ENCODE peak calls at places on chromosomes 16 and 17, in five cellular contexts. H is CD4-positive, CD25-positive, alpha-beta regulatory T cell; Z is NT2/D1; Y is cardiac muscle cell; W is spleen. B is an unnamed sample.

GRCh38 chr16:60605176-60605575 is 1431.1 kb downstream of the CDH8 start:
- DNase-seq in H (no peak), Z (no peak), Y (no peak), W (no peak), B (no peak)

GRCh38 chr16:67187175-67187900 is 2.6 kb downstream of the EXOC3L1 start:
- DNase-seq in H (no peak), Z (no peak), Y (no peak), W (no peak), B (no peak)

GRCh38 chr17:82193520-82194236 is 19.0 kb downstream of the CCDC57 start:
- DNase-seq in H (no peak), Z (no peak), Y (no peak), W (no peak), B (no peak)

GRCh38 chr16:11354733-11355574 is 9.7 kb downstream of the RMI2 start:
- DNase-seq in H (peak; percentile 65), Z (no peak), Y (no peak), W (peak; percentile 88), B (peak; percentile 47)

GRCh38 chr17:65401581-65401980 is 159.9 kb downstream of the AXIN2 start:
- DNase-seq in H (no peak), Z (no peak), Y (no peak), W (no peak), B (no peak)

GRCh38 chr17:80388175-80388574 is 26.8 kb upstream of the ENDOV start:
- DNase-seq in H (no peak), Z (no peak), Y (no peak), W (no peak), B (no peak)

GRCh38 chr16:5015351-5015750 is 18.4 kb downstream of the NAGPA start:
- DNase-seq in H (no peak), Z (no peak), Y (no peak), W (no peak), B (peak; percentile 49)

GRCh38 chr17:57284984-57285646 is 28.8 kb downstream of the MSI2 start:
- DNase-seq in H (no peak), Z (peak; percentile 56), Y (no peak), W (peak; percentile 80), B (peak; percentile 88)

GRCh38 chr17:41539979-41540701 is 12.0 kb upstream of the KRT19 start:
- DNase-seq in H (no peak), Z (no peak), Y (no peak), W (peak; percentile 37), B (no peak)

GRCh38 chr16:89120281-89120680 is 26.6 kb downstream of the ACSF3 start:
- DNase-seq in H (no peak), Z (no peak), Y (no peak), W (peak; percentile 58), B (no peak)

GRCh38 chr16:709651-710499 is 4.3 kb upstream of the FBXL16 start:
- DNase-seq in H (no peak), Z (peak; percentile 80), Y (peak; percentile 91), W (no peak), B (peak; percentile 71)

GRCh38 chr16:47939690-47940089 is 216.1 kb downstream of the ABCC12 start:
- DNase-seq in H (no peak), Z (no peak), Y (no peak), W (no peak), B (no peak)

GRCh38 chr17:63113167-63113566 is 147.1 kb downstream of the TANC2 start:
- DNase-seq in H (no peak), Z (no peak), Y (no peak), W (no peak), B (no peak)

GRCh38 chr16:66677836-66678235 is 18.7 kb downstream of the CMTM4 start:
- DNase-seq in H (no peak), Z (no peak), Y (no peak), W (no peak), B (no peak)

GRCh38 chr17:48429156-48429555 is 858 bp downstream of the SKAP1 start:
- DNase-seq in H (peak; percentile 30), Z (no peak), Y (no peak), W (no peak), B (no peak)

GRCh38 chr17:36183001-36183810 is 6.8 kb upstream of the TBC1D3B start:
- DNase-seq in H (no peak), Z (peak; percentile 43), Y (peak; percentile 86), W (peak; percentile 91), B (peak; percentile 70)

GRCh38 chr16:89822188-89823086 is 5.8 kb upstream of the SPIRE2 start:
- DNase-seq in H (no peak), Z (no peak), Y (peak; percentile 43), W (no peak), B (no peak)

GRCh38 chr16:58264961-58265479 is 29.8 kb downstream of the PRSS54 start:
- DNase-seq in H (no peak), Z (no peak), Y (no peak), W (no peak), B (no peak)

GRCh38 chr17:39634384-39634871 is 2.5 kb upstream of the STARD3 start:
- DNase-seq in H (peak; percentile 46), Z (no peak), Y (peak; percentile 59), W (no peak), B (no peak)

GRCh38 chr16:73717266-73718057 is 579.2 kb upstream of the PSMD7 start:
- DNase-seq in H (no peak), Z (no peak), Y (no peak), W (no peak), B (no peak)

GRCh38 chr17:4157618-4158333 is 14.8 kb downstream of the CYB5D2 start:
- DNase-seq in H (no peak), Z (no peak), Y (no peak), W (no peak), B (no peak)

GRCh38 chr16:15487336-15488284 is 53.2 kb downstream of the BMERB1 start:
- DNase-seq in H (no peak), Z (no peak), Y (no peak), W (no peak), B (no peak)

GRCh38 chr16:9065077-9065476 is 26.4 kb upstream of the HAPSTR1 start:
- DNase-seq in H (no peak), Z (no peak), Y (no peak), W (no peak), B (no peak)

GRCh38 chr16:29820730-29821662 is 734 bp downstream of the MVP start:
- DNase-seq in H (no peak), Z (no peak), Y (no peak), W (peak; percentile 90), B (peak; percentile 87)

GRCh38 chr16:9976641-9977040 is 205.6 kb downstream of the GRIN2A start:
- DNase-seq in H (no peak), Z (no peak), Y (no peak), W (no peak), B (no peak)

GRCh38 chr16:361872-362701 is 8.3 kb downstream of the MRPL28 start:
- DNase-seq in H (peak; percentile 75), Z (no peak), Y (peak; percentile 85), W (peak; percentile 92), B (peak; percentile 83)

GRCh38 chr17:69067274-69068047 is 6.7 kb upstream of the ABCA9 start:
- DNase-seq in H (no peak), Z (no peak), Y (no peak), W (no peak), B (no peak)

GRCh38 chr16:73887895-73888294 is 408.7 kb upstream of the PSMD7 start:
- DNase-seq in H (no peak), Z (no peak), Y (no peak), W (no peak), B (no peak)

GRCh38 chr17:8832711-8833352 is 33.7 kb upstream of the MFSD6L start:
- DNase-seq in H (no peak), Z (no peak), Y (peak; percentile 46), W (peak; percentile 83), B (peak; percentile 66)

GRCh38 chr16:21603920-21604319 is 4.5 kb downstream of the METTL9 start:
- DNase-seq in H (no peak), Z (no peak), Y (peak; percentile 36), W (no peak), B (no peak)

GRCh38 chr17:48215583-48216139 is 108.1 kb downstream of the SNX11 start:
- DNase-seq in H (no peak), Z (no peak), Y (no peak), W (no peak), B (no peak)

GRCh38 chr17:47966079-47966519 is 4.8 kb upstream of the CDK5RAP3 start:
- DNase-seq in H (no peak), Z (no peak), Y (no peak), W (no peak), B (peak; percentile 53)

GRCh38 chr16:11303405-11304138 is 22.4 kb upstream of the PRM1 start:
- DNase-seq in H (no peak), Z (no peak), Y (no peak), W (no peak), B (peak; percentile 60)

GRCh38 chr16:72434159-72434558 is 262.2 kb upstream of the PMFBP1 start:
- DNase-seq in H (no peak), Z (peak; percentile 3), Y (no peak), W (no peak), B (no peak)

GRCh38 chr17:45863857-45864654 is 19.4 kb downstream of the SPPL2C start:
- DNase-seq in H (no peak), Z (no peak), Y (no peak), W (no peak), B (no peak)

DNA sequence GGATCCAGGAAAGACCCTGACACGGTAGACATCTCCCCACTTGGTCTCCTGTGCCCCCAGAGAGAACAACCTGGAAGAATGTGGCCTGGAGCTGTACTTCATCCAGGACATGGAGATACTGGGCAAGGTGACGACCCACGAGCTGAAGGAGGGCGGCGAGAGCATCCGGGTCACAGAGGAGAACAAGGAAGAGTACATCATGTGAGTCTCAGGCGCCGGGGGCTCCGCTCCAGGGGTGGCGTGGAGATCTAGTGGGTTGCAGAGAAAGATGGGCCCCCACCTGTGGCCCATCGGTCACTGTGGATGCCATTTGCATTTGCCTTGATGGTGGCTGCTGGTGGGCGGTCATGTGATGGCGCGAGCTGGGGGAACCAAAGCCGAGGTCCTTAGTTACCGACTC is 14.9 kb upstream of the CLEC18A start:
- DNase-seq in H (no peak), Z (no peak), Y (no peak), W (peak; percentile 37), B (no peak)
- H3K36me3 ChIP-seq in H (peaks cover 93% of the 10 kb centered on the region), Z (peaks cover 92% of the 10 kb centered on the region), Y (peaks cover 4% of the 10 kb centered on the region), W (peaks cover 1% of the 10 kb centered on the region), B (peaks cover 3% of the 10 kb centered on the region)

DNA sequence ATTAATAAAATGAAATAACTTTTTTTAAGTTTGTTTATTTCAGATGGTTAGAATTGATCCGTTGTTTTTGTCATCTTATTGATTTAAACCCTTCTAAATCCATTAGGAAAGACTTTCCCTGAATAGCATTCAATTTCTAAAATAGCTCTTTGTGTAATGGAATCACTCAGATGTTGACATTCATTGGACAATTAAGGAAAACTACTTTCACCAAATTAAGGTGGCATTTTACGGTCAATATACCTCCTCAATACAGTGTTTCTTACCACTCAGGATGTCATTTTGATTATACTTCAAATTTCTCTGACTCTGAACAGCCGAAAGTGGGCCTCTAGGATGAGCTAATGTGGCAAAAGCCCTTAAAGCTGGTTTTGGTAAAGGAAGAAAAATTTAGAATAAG is 1.8 kb downstream of the ARL6IP1 start:
- DNase-seq in H (no peak), Z (no peak), Y (no peak), W (no peak), B (no peak)
- H3K36me3 ChIP-seq in H (peaks cover 29% of the 10 kb centered on the region), Z (peaks cover 62% of the 10 kb centered on the region), Y (peaks cover 33% of the 10 kb centered on the region), W (peaks cover 5% of the 10 kb centered on the region), B (no peaks in the 10 kb centered on the region)

GRCh38 chr17:78112508-78113471 is 15.8 kb downstream of the TMC6 start:
- DNase-seq in H (peak; percentile 74), Z (no peak), Y (peak; percentile 74), W (peak; percentile 96), B (peak; percentile 77)
- H3K36me3 ChIP-seq in H (peaks cover 77% of the 10 kb centered on the region), Z (peaks cover 69% of the 10 kb centered on the region), Y (no peaks in the 10 kb centered on the region), W (peaks cover 2% of the 10 kb centered on the region), B (no peaks in the 10 kb centered on the region)

GRCh38 chr17:67944035-67944434 is 52.2 kb downstream of the C17orf58 start:
- DNase-seq in H (no peak), Z (no peak), Y (no peak), W (no peak), B (no peak)
- H3K36me3 ChIP-seq in H (peaks cover 98% of the 10 kb centered on the region), Z (peaks cover 90% of the 10 kb centered on the region), Y (peaks cover 83% of the 10 kb centered on the region), W (peaks cover 5% of the 10 kb centered on the region), B (no peaks in the 10 kb centered on the region)

B was measured in testis.